ENCODE peak calls at places on chromosomes 7 and 10, in seven cellular contexts. L is neural progenitor cell, N is SK-N-SH, K is OCI-LY7, V is HCT116, I is GM23248, C is PC-3. A is an unnamed sample.
A peak's percentile ranks its signal among the peaks of the same experiment; 100 is the strongest.

GRCh38 chr10:31320598-31321211 is 1.7 kb downstream of the ZEB1 start:
- DNase-seq in L (peak; percentile 70), N (peak; percentile 64), K (peak; percentile 70), V (no peak), I (peak; percentile 67), C (peak; percentile 7), A (peak; percentile 43)

GRCh38 chr10:29619273-29619672 is 15.5 kb downstream of the SVIL start:
- DNase-seq in L (no peak), N (no peak), K (no peak), V (no peak), I (peak; percentile 40), C (peak; percentile 75), A (peak; percentile 21)

GRCh38 chr10:1413256-1413655 is 324.1 kb downstream of the ADARB2 start:
- DNase-seq in L (no peak), N (no peak), K (no peak), V (no peak), I (no peak), C (no peak), A (no peak)

GRCh38 chr10:131933695-131934086 is 32.9 kb downstream of the PPP2R2D start:
- DNase-seq in L (no peak), N (no peak), K (no peak), V (no peak), I (no peak), C (no peak), A (no peak)

GRCh38 chr10:43226441-43226840 is 40.4 kb downstream of the RASGEF1A start:
- DNase-seq in L (no peak), N (no peak), K (no peak), V (no peak), I (no peak), C (no peak), A (no peak)

GRCh38 chr10:6232846-6233724 is 30.4 kb downstream of the PFKFB3 start:
- DNase-seq in L (no peak), N (peak; percentile 12), K (no peak), V (no peak), I (no peak), C (no peak), A (no peak)

GRCh38 chr10:92242910-92243671 is 47.8 kb downstream of the CPEB3 start:
- DNase-seq in L (peak; percentile 76), N (peak; percentile 74), K (peak; percentile 77), V (peak; percentile 58), I (peak; percentile 11), C (peak; percentile 57), A (peak; percentile 81)

GRCh38 chr7:88835147-88835728 is 39.7 kb upstream of the TEX47 start:
- DNase-seq in L (peak; percentile 49), N (peak; percentile 39), K (peak; percentile 33), V (peak; percentile 24), I (peak; percentile 45), C (peak; percentile 57), A (peak; percentile 54)

GRCh38 chr10:43444897-43445466 is 8.1 kb downstream of the ZNF487 start:
- DNase-seq in L (no peak), N (no peak), K (no peak), V (no peak), I (no peak), C (no peak), A (no peak)

GRCh38 chr7:55271661-55272060 is 93.5 kb upstream of the LANCL2 start:
- DNase-seq in L (no peak), N (no peak), K (no peak), V (no peak), I (no peak), C (no peak), A (no peak)

GRCh38 chr7:96855691-96856090 is 146.0 kb upstream of the SEM1 start:
- DNase-seq in L (no peak), N (no peak), K (no peak), V (no peak), I (no peak), C (no peak), A (no peak)

GRCh38 chr7:21642422-21642821 is 99.6 kb downstream of the DNAH11 start:
- DNase-seq in L (peak; percentile 50), N (no peak), K (no peak), V (no peak), I (no peak), C (no peak), A (no peak)

GRCh38 chr10:132701846-132702190 is 84.1 kb downstream of the NKX6-2 start:
- DNase-seq in L (no peak), N (no peak), K (no peak), V (no peak), I (no peak), C (no peak), A (no peak)

GRCh38 chr7:78444267-78444666 is 645.7 kb downstream of the PHTF2 start:
- DNase-seq in L (no peak), N (no peak), K (no peak), V (no peak), I (no peak), C (no peak), A (no peak)

GRCh38 chr7:115840702-115841101 is 189.9 kb downstream of the TFEC start:
- DNase-seq in L (no peak), N (no peak), K (no peak), V (no peak), I (no peak), C (no peak), A (peak; percentile 10)

GRCh38 chr7:102119213-102119651 is 167.4 kb upstream of the SH2B2 start:
- DNase-seq in L (no peak), N (no peak), K (no peak), V (no peak), I (no peak), C (no peak), A (no peak)

GRCh38 chr7:149195180-149196150 is at the start of gene ZNF282:
- DNase-seq in L (peak; percentile 95), N (peak; percentile 100), K (peak; percentile 84), V (peak; percentile 67), I (peak; percentile 96), C (peak; percentile 89), A (peak; percentile 95)

GRCh38 chr10:88209837-88210552 is 346.6 kb downstream of the PTEN start:
- DNase-seq in L (no peak), N (no peak), K (no peak), V (no peak), I (peak; percentile 72), C (no peak), A (no peak)

GRCh38 chr10:10680496-10680895 is 337.2 kb upstream of the CELF2 start:
- DNase-seq in L (no peak), N (no peak), K (no peak), V (no peak), I (no peak), C (no peak), A (peak; percentile 26)

GRCh38 chr10:10684972-10685371 is 332.7 kb upstream of the CELF2 start:
- DNase-seq in L (no peak), N (no peak), K (no peak), V (no peak), I (no peak), C (no peak), A (no peak)

GRCh38 chr10:10687751-10688150 is 329.9 kb upstream of the CELF2 start:
- DNase-seq in L (no peak), N (no peak), K (no peak), V (no peak), I (no peak), C (no peak), A (no peak)

DNA sequence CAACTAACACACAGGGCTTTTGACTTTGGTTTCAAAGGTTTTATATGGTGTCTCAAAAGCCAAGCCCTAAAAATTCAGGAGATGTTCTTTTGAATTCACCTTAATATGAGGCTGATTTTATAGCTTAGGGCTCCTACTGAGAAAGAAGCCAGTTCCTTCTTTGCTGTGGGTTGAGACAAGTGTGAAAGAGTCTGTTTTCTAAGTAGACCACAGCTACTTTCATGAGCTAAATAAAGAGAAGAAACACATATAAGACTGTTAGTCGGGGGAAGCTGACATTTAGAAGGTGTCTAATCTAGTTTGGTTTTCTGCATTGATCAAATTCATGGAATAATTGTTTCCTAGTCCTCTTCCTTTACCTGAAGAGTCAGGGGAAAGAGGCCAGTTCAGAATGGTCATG is 332.1 kb upstream of the CELF2 start:
- DNase-seq in L (no peak), N (no peak), K (no peak), V (no peak), I (no peak), C (no peak), A (no peak)
- H3K4me2 ChIP-seq in L (no peak overlapping the region), N (no peak overlapping the region), K (no peak overlapping the region), V (no peak overlapping the region), I (no peak overlapping the region), C (no peak overlapping the region), A (no peak overlapping the region)

DNA sequence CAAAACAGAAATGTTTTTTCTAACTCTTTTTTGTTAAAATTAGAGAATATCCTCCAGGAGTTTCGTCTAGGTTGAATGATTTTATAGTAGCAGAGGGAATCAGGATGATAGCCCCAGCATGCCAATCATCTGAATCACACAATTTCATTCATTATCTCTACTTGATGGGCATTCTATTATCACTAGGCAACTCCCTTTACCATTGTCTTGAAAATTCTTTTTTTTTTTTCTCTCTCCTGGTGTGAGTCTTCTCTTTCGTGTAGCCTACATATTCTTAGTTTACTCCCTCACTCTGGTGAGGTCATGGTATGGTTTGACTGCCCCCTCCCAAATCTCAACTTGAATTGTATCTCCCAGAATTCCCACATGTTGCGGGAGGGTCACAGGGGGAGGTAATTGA is 104.8 kb downstream of the OTUD1 start:
- DNase-seq in L (no peak), N (no peak), K (no peak), V (no peak), I (no peak), C (no peak), A (no peak)
- H3K9me3 ChIP-seq in L (no peaks in the 10 kb centered on the region), N (no peaks in the 10 kb centered on the region), K (no peaks in the 10 kb centered on the region), V (no peaks in the 10 kb centered on the region), I (no peaks in the 10 kb centered on the region), C (no peaks in the 10 kb centered on the region), A (no peaks in the 10 kb centered on the region)

DNA sequence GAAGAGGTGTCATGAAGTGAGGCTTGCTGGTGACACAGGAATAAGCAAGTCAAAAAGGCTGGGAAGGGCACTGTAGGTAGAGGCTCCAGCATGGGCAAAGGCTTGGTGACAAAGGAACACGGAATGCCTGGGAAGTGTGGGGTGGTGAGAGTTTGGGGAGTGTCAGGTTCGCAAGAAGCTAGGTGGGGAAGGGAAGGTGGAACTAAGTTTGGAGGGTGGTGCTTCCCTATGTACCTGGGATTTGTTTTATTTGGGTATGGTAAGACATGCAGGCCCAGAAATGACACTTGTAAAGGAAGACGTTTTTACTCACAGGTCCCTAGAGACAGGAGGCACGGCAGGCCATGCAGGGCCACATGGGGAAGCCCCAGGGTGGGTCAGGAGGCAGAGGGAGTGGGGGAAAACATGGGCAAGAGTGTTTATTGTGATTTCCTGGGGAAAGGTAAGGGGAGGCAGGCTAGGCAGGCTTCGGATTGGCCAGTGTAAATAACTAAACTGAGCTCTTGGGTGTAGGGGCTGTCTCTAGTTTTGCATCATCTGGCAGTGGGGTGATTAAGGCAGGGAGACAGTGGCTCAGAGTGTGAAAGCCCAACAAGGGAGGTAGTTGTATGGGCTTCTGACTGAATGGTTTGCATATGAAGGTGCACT is 52.1 kb downstream of the SH2D4B start:
- DNase-seq in L (no peak), N (no peak), K (no peak), V (no peak), I (no peak), C (no peak), A (no peak)
- TF ChIP-seq EZH2phosphoT487 in L (no peak), N (no peak), K (no peak), V (no peak), I (no peak), C (no peak), A (no peak)

GRCh38 chr10:74071151-74071550 is 73.2 kb downstream of the VCL start:
- DNase-seq in L (no peak), N (no peak), K (no peak), V (no peak), I (peak; percentile 85), C (no peak), A (no peak)
- H3K4me2 ChIP-seq in L (no peak overlapping the region), N (peak overlapping the region; percentile 48), K (no peak overlapping the region), V (no peak overlapping the region), I (peak overlapping the region; percentile 27), C (no peak overlapping the region), A (no peak overlapping the region)